ENCODE peak calls at places on chromosomes 6 and 20, in seven cellular contexts. P, X, C, B, K, G and U are unnamed samples.

GRCh38 chr6:132715204-132715603 is 1.3 kb upstream of the VNN1 start:
- DNase-seq in X (no peak), C (peak), G (no peak), P (no peak), B (peak), K (no peak), U (peak)

GRCh38 chr20:44805991-44806729 is 4.2 kb downstream of the RIMS4 start:
- DNase-seq in B (no peak), K (peak), G (peak), P (no peak), C (no peak), X (no peak), U (peak)

GRCh38 chr6:80454197-80454596 is 347.7 kb downstream of the BCKDHB start:
- DNase-seq in X (no peak), P (no peak), C (no peak), K (no peak), B (no peak), G (no peak), U (no peak)

GRCh38 chr20:23584434-23585199 is 16.3 kb upstream of the CST9L start:
- DNase-seq in K (no peak), B (no peak), C (no peak), X (no peak), G (no peak), P (no peak), U (no peak)

GRCh38 chr6:11706186-11706585 is 72.4 kb downstream of the ADTRP start:
- DNase-seq in C (no peak), X (no peak), G (no peak), K (no peak), B (no peak), P (no peak), U (no peak)

GRCh38 chr6:25691885-25692284 is 39.9 kb downstream of the SCGN start:
- DNase-seq in B (no peak), P (no peak), G (no peak), X (no peak), C (no peak), K (no peak), U (no peak)

GRCh38 chr20:3273371-3273770 is 34.4 kb upstream of the SLC4A11 start:
- DNase-seq in B (no peak), X (no peak), C (no peak), G (no peak), K (no peak), P (no peak), U (no peak)

GRCh38 chr6:125271486-125272159 is 30.1 kb downstream of the HDDC2 start:
- DNase-seq in K (no peak), X (no peak), G (no peak), B (no peak), C (no peak), P (no peak), U (no peak)

GRCh38 chr20:61929561-61929960 is 136.1 kb downstream of the TAF4 start:
- DNase-seq in G (no peak), X (no peak), B (no peak), P (no peak), C (no peak), K (no peak), U (peak)

GRCh38 chr6:31187780-31188194 is 17.3 kb upstream of the POU5F1 start:
- DNase-seq in K (no peak), C (no peak), X (no peak), P (no peak), G (no peak), B (no peak), U (no peak)

GRCh38 chr20:57814529-57814928 is 104.7 kb upstream of the PMEPA1 start:
- DNase-seq in P (no peak), B (no peak), C (no peak), X (no peak), G (no peak), K (no peak), U (no peak)

GRCh38 chr6:111105578-111105977 is 18.3 kb downstream of the SLC16A10 start:
- DNase-seq in B (peak), K (peak), P (peak), C (peak), G (peak), X (no peak), U (peak)

GRCh38 chr20:57596998-57597939 is 23.0 kb downstream of the ZBP1 start:
- DNase-seq in P (no peak), K (peak), G (peak), C (peak), B (peak), X (peak), U (peak)

GRCh38 chr6:52595796-52596130 is 18.9 kb upstream of the TRAM2 start:
- DNase-seq in K (no peak), G (no peak), B (no peak), X (no peak), P (no peak), C (no peak), U (no peak)

GRCh38 chr6:31878761-31879542 is at the start of gene SLC44A4:
- DNase-seq in P (no peak), G (peak), X (no peak), K (no peak), C (no peak), B (peak), U (no peak)

GRCh38 chr20:14198416-14198815 is 139.0 kb downstream of the FLRT3 start:
- DNase-seq in B (no peak), G (no peak), K (no peak), P (no peak), X (no peak), C (no peak), U (no peak)

GRCh38 chr20:4449977-4450715 is 271.6 kb upstream of the PRND start:
- DNase-seq in X (no peak), K (no peak), G (no peak), P (no peak), B (no peak), C (no peak), U (no peak)

GRCh38 chr6:13660893-13661292 is 45.8 kb downstream of the NOL7 start:
- DNase-seq in X (no peak), B (no peak), G (no peak), C (no peak), P (no peak), K (no peak), U (no peak)

GRCh38 chr20:24966317-24967012 is 17.4 kb downstream of the CST7 start:
- DNase-seq in C (no peak), K (no peak), X (no peak), P (no peak), B (no peak), G (peak), U (no peak)

GRCh38 chr6:65760285-65760684 is 53.3 kb upstream of the EYS start:
- DNase-seq in B (no peak), P (no peak), C (no peak), K (no peak), G (no peak), X (no peak), U (no peak)

GRCh38 chr6:124928831-124929230 is 33.4 kb upstream of the RNF217 start:
- DNase-seq in G (no peak), C (no peak), K (no peak), P (no peak), X (no peak), B (no peak), U (no peak)

GRCh38 chr6:39425346-39426056 is 103.0 kb upstream of the KCNK16 start:
- DNase-seq in G (no peak), C (no peak), B (no peak), P (no peak), K (no peak), X (no peak), U (no peak)

GRCh38 chr6:56511591-56511990 is 131.1 kb downstream of the DST start:
- DNase-seq in X (no peak), P (no peak), C (no peak), K (no peak), G (no peak), B (no peak), U (no peak)
- H3K27ac ChIP-seq in X (no peak), P (no peak), C (peak), K (no peak), G (no peak), B (no peak), U (no peak)

GRCh38 chr20:11267762-11268335 is 594.0 kb upstream of the JAG1 start:
- DNase-seq in X (no peak), C (no peak), G (no peak), K (no peak), B (no peak), P (no peak), U (no peak)
- H3K27ac ChIP-seq in X (no peak), C (peak), G (peak), K (no peak), B (peak), P (peak), U (peak)

DNA sequence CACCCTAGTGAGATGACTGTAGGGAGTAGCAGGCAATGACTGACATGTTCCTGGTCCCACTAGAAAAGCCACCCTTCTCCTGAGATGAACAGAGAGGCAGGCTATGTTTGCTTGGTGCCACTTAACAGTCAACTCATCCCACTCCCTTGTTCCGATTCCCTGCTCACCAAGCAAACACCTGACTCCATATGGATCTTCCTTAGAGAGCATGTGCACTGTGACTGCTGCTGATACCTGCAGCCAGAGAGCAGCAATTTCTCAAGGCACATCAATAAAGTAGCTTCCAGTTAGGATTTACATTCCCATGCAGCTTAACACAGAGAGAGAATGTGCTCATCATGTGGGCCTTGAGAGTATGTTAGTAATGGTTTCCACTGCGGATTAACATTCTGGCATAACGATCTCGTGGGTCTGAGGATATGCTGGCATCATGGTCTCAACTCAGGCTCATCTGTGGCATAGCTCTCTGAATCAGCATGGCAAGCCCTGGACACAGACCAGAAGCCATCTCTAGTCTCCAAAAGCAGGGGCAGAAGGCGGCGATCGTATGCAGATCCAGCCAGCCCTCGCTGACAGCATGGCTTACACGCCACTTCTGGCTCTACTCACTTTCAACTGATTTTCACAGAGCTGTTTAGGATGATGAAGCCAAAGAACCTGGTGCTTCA is 43.9 kb downstream of the ATXN1 start:
- DNase-seq in K (no peak), B (no peak), G (no peak), P (no peak), C (no peak), X (no peak), U (no peak)
- H3K27ac ChIP-seq in K (no peak), B (no peak), G (no peak), P (peak), C (no peak), X (no peak), U (no peak)

GRCh38 chr6:36928547-36928918 is 26.0 kb upstream of the PI16 start:
- DNase-seq in K (no peak), B (no peak), C (no peak), P (no peak), G (no peak), X (no peak), U (no peak)

GRCh38 chr6:36926711-36927110 is 27.8 kb upstream of the PI16 start:
- DNase-seq in X (no peak), G (no peak), K (no peak), P (no peak), B (no peak), C (no peak), U (no peak)

GRCh38 chr6:36927114-36927513 is 27.4 kb upstream of the PI16 start:
- DNase-seq in C (no peak), G (no peak), K (no peak), P (no peak), B (no peak), X (no peak), U (no peak)

GRCh38 chr6:36929152-36929551 is 25.4 kb upstream of the PI16 start:
- DNase-seq in K (no peak), X (no peak), C (no peak), P (no peak), G (no peak), B (no peak), U (no peak)

DNA sequence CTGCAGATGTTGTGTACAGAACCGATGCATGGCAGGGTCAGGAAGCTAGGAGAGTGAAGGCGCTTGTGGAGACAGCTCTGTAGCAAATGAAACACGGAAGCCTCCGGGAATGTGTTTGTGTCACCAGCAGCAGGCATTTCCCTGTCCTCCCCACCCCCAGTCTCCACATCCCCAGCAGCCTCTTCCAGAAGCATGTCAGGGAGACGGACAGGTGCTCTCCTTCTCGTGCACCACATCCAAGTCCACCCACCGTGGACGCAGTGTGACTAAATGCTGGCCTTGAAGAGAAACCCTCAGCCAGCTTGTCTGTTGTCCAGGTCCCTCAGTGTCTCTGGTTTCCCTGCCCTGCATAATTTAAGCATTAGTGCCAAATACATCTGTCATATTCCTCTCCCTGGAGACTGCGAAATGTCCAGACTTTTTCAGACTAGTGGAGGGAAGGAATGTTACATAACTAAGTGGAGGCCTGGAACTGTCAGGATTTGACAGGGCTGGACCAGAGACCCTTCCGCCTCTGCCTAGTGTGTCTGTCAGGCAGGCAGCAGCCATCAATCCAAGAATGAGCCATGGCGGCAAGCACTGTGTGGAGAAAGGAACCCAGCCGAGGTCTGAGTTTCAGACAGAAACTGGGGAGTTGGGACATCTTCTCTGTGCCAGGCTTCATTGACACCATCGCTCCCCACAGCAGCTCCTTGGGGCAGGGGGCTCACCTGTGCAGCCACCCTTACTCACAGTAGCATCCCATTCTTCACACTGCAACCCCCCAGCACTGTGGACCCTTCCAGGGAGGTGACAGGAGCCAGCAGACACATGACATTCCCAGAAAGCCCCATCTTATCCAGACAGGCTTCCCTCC is 26.6 kb upstream of the PI16 start:
- DNase-seq in C (peak), G (no peak), B (no peak), P (no peak), X (no peak), K (no peak), U (no peak)
- H3K27ac ChIP-seq in C (peak), G (peak), B (peak), P (peak), X (no peak), K (peak), U (peak)

GRCh38 chr20:16129411-16129810 is 443.8 kb downstream of the KIF16B start:
- DNase-seq in X (no peak), B (no peak), K (no peak), G (no peak), P (no peak), C (no peak), U (no peak)
- H3K27ac ChIP-seq in X (no peak), B (no peak), K (no peak), G (no peak), P (no peak), C (no peak), U (no peak)

GRCh38 chr6:144170044-144170443 is 19.7 kb downstream of the STX11 start:
- DNase-seq in K (no peak), X (no peak), G (no peak), B (no peak), C (no peak), P (no peak), U (no peak)
- H3K27ac ChIP-seq in K (no peak), X (no peak), G (no peak), B (no peak), C (no peak), P (no peak), U (no peak)

DNA sequence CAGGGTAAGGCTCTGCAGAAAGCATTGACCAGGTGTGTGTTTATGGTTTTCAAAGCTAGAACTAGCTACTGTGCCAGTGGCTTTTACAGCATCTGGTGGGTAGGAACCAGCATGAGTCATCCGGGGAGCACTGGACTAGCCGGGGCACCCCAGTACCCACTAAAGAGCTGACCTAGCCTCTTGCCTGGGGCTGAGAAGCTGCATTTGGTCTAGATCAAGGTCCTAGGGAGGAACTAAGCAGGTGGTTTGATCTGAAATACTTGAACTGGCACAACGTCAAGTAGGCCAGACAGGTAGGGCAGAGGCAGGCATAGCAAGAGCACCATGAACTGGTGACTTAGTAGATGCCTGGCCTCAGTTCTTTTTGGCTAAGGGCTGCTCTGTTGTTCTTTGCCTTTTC is 109.8 kb upstream of the PTPRK start:
- DNase-seq in X (no peak), P (no peak), C (no peak), K (no peak), G (no peak), B (peak), U (no peak)
- H3K27ac ChIP-seq in X (no peak), P (no peak), C (peak), K (no peak), G (no peak), B (peak), U (no peak)